ENCODE peak calls at places on chromosomes 13 and 19, in eight cellular contexts. A is thoracic aorta; T is tibial nerve; L is astrocyte of the spinal cord; P is epithelial cell of esophagus; N is A673; Z is effector memory CD4-positive, alpha-beta T cell; U is CD4-positive, CD25-positive, alpha-beta regulatory T cell. Q is an unnamed sample.

GRCh38 chr13:30403491-30403890 is 18.8 kb upstream of the UBE2L5 start:
- DNase-seq in P (no peak), U (no peak), T (no peak), L (no peak), A (no peak), Z (no peak), N (no peak), Q (no peak)

GRCh38 chr13:51502206-51502651 is 49.4 kb upstream of the INTS6 start:
- DNase-seq in A (no peak), T (no peak), N (peak; percentile 76), L (no peak), U (no peak), P (peak; percentile 84), Z (no peak), Q (no peak)

GRCh38 chr19:40718774-40719391 is 2.0 kb downstream of the ITPKC start:
- DNase-seq in U (no peak), T (peak; percentile 54), P (peak; percentile 93), Z (no peak), L (peak; percentile 48), A (no peak), N (no peak), Q (peak; percentile 34)

GRCh38 chr13:31023126-31023525 is 90.7 kb downstream of the TEX26 start:
- DNase-seq in T (no peak), P (no peak), Z (no peak), L (no peak), U (no peak), A (no peak), N (no peak), Q (no peak)

GRCh38 chr13:111508164-111508870 is 187.9 kb downstream of the TEX29 start:
- DNase-seq in N (no peak), A (no peak), U (no peak), T (no peak), Z (no peak), P (no peak), L (no peak), Q (no peak)

GRCh38 chr19:29668746-29669609 is 3.7 kb downstream of the PLEKHF1 start:
- DNase-seq in P (peak; percentile 28), T (no peak), N (no peak), U (no peak), L (no peak), A (no peak), Z (no peak), Q (no peak)

GRCh38 chr13:20775961-20776360 is 2.2 kb upstream of the EEF1AKMT1 start:
- DNase-seq in L (no peak), P (no peak), N (no peak), Z (no peak), A (no peak), T (no peak), U (no peak), Q (no peak)

GRCh38 chr19:22199171-22199570 is 2.4 kb upstream of the ZNF676 start:
- DNase-seq in T (no peak), P (no peak), L (no peak), Z (no peak), A (no peak), U (no peak), N (no peak), Q (no peak)

GRCh38 chr19:6127716-6128335 is 7.6 kb upstream of the ACSBG2 start:
- DNase-seq in Z (no peak), N (no peak), T (no peak), U (no peak), P (no peak), L (no peak), A (no peak), Q (no peak)

GRCh38 chr13:105672911-105673310 is 862.6 kb downstream of the EFNB2 start:
- DNase-seq in U (no peak), A (no peak), T (no peak), L (no peak), Z (no peak), N (no peak), P (no peak), Q (no peak)

GRCh38 chr13:42968906-42969305 is 23.1 kb downstream of the EPSTI1 start:
- DNase-seq in Z (no peak), P (peak; percentile 85), N (no peak), T (no peak), A (no peak), L (no peak), U (no peak), Q (no peak)

GRCh38 chr13:100461309-100462035 is 127.1 kb downstream of the GGACT start:
- DNase-seq in P (peak; percentile 6), Z (no peak), U (no peak), N (no peak), L (no peak), T (no peak), A (no peak), Q (no peak)

GRCh38 chr19:33193864-33194362 is at the start of gene LRP3:
- DNase-seq in U (no peak), T (no peak), N (peak; percentile 67), L (no peak), Z (no peak), A (no peak), P (peak; percentile 32), Q (no peak)

GRCh38 chr13:108368240-108368898 is 98.9 kb downstream of the TNFSF13B start:
- DNase-seq in A (no peak), T (no peak), P (no peak), U (no peak), N (no peak), L (no peak), Z (no peak), Q (no peak)

GRCh38 chr13:48255954-48256353 is 22.9 kb downstream of the ITM2B start:
- DNase-seq in P (no peak), Z (no peak), A (no peak), U (no peak), T (no peak), N (no peak), L (peak; percentile 6), Q (no peak)

DNA sequence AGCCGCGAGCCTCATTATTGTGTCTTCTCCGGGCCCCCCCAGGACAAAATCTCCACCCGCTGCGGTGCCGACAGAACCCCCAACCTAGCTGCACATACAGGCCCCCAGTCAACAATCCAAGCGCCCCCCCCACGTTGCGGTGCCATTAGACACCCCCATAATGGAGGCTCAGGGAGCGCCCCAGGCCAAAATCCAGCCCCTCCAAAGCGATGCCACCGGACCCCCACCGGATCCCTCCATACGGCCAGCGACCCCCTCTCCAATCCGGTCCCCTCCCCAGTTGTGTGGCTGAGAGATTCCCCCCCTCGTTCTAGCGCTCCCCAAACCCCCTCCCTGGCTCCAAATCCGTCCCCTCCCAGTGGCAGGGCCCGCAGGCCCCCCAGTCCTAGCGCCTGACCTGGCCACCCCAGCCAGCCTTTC is 21.5 kb upstream of the SEMA6B start:
- DNase-seq in U (no peak), A (no peak), T (no peak), P (no peak), Z (no peak), N (no peak), L (no peak), Q (no peak)
- H3K4me3 ChIP-seq in U (no peak overlapping the region), A (peak overlapping the region; percentile 21), T (no peak overlapping the region), P (no peak overlapping the region), Z (no peak overlapping the region), N (peak overlapping the region; percentile 53), L (peak overlapping the region; percentile 7), Q (peak overlapping the region; percentile 34)

GRCh38 chr13:53442979-53443378 is 414.4 kb downstream of the OLFM4 start:
- DNase-seq in P (no peak), L (no peak), Z (no peak), U (no peak), A (no peak), T (no peak), N (no peak), Q (no peak)
- H3K4me3 ChIP-seq in P (no peak overlapping the region), L (no peak overlapping the region), Z (no peak overlapping the region), U (no peak overlapping the region), A (no peak overlapping the region), T (no peak overlapping the region), N (no peak overlapping the region), Q (no peak overlapping the region)

GRCh38 chr13:24112791-24113190 is 47.7 kb upstream of the SPATA13 start:
- DNase-seq in A (no peak), L (peak; percentile 63), P (no peak), N (no peak), U (no peak), T (no peak), Z (no peak), Q (no peak)

GRCh38 chr13:24116103-24116502 is 44.4 kb upstream of the SPATA13 start:
- DNase-seq in T (no peak), U (no peak), A (no peak), Z (no peak), N (no peak), P (no peak), L (no peak), Q (no peak)

GRCh38 chr13:24118576-24118975 is 41.9 kb upstream of the SPATA13 start:
- DNase-seq in N (no peak), T (no peak), P (no peak), U (no peak), L (no peak), A (no peak), Z (no peak), Q (no peak)

GRCh38 chr13:24119593-24120508 is 40.7 kb upstream of the SPATA13 start:
- DNase-seq in P (no peak), N (no peak), A (no peak), L (no peak), U (no peak), T (no peak), Z (no peak), Q (no peak)

DNA sequence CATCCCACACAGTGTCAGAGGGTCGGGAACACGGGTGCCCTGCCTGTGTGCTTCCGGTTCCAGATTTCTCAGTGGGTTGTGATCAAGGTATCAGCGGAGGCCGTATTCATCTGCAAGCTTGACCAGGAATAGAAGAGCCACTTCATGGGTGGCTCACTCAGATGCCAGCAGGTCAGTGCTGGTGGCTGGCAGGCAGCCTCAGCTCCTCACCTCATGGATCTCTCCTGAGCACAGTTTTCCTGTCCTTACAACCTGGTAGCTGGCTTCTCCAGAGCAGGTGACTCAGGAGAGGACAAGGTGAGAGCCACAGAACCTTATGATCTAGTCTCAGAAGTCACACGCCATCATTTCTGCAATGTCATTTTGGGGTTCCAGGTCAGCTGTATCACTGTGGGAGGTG is 44.8 kb upstream of the SPATA13 start:
- DNase-seq in U (no peak), P (no peak), A (no peak), T (no peak), Z (no peak), N (no peak), L (no peak), Q (no peak)
- H3K4me3 ChIP-seq in U (no peak overlapping the region), P (no peak overlapping the region), A (no peak overlapping the region), T (no peak overlapping the region), Z (no peak overlapping the region), N (no peak overlapping the region), L (no peak overlapping the region), Q (no peak overlapping the region)

GRCh38 chr19:50002386-50002960 is 22.7 kb downstream of the VRK3 start:
- DNase-seq in L (no peak), U (no peak), Z (no peak), A (no peak), N (no peak), T (no peak), P (no peak), Q (no peak)

GRCh38 chr19:50003254-50003788 is 21.9 kb downstream of the VRK3 start:
- DNase-seq in L (no peak), N (no peak), P (no peak), U (no peak), A (no peak), Z (no peak), T (no peak), Q (no peak)

GRCh38 chr19:50001158-50001557 is 24.0 kb downstream of the VRK3 start:
- DNase-seq in U (no peak), N (no peak), L (no peak), T (no peak), P (no peak), Z (no peak), A (no peak), Q (no peak)

GRCh38 chr19:50000038-50000890 is 24.9 kb downstream of the VRK3 start:
- DNase-seq in T (no peak), N (no peak), L (no peak), Z (no peak), P (no peak), U (no peak), A (no peak), Q (no peak)

GRCh38 chr19:50001775-50002174 is 23.4 kb downstream of the VRK3 start:
- DNase-seq in L (no peak), N (no peak), Z (no peak), P (no peak), T (no peak), A (no peak), U (no peak), Q (no peak)
- H3K4me3 ChIP-seq in L (no peak overlapping the region), N (no peak overlapping the region), Z (no peak overlapping the region), P (no peak overlapping the region), T (no peak overlapping the region), A (no peak overlapping the region), U (no peak overlapping the region), Q (no peak overlapping the region)